ENCODE peak calls at places on chromosomes 7 and 10, in five cellular contexts. One of them, this sample, is unnamed.

GRCh38 chr10:95295031-95295755 is 4.4 kb upstream of the PDLIM1 start:
- DNase-seq in IMR-90: peak
- DNase-seq in endothelial cell of umbilical vein: peak
- DNase-seq in H1: peak
- DNase-seq in NT2/D1: no peak
- DNase-seq in this sample: no peak

GRCh38 chr7:151014950-151015349 is 9.3 kb downstream of the ATG9B start:
- DNase-seq in IMR-90: no peak
- DNase-seq in endothelial cell of umbilical vein: no peak
- DNase-seq in H1: no peak
- DNase-seq in NT2/D1: no peak
- DNase-seq in this sample: no peak

GRCh38 chr10:20058135-20058534 is 241.9 kb downstream of the PLXDC2 start:
- DNase-seq in IMR-90: no peak
- DNase-seq in endothelial cell of umbilical vein: no peak
- DNase-seq in H1: no peak
- DNase-seq in NT2/D1: no peak
- DNase-seq in this sample: no peak

GRCh38 chr7:155558351-155558750 is 12.0 kb upstream of the CNPY1 start:
- DNase-seq in IMR-90: no peak
- DNase-seq in endothelial cell of umbilical vein: no peak
- DNase-seq in H1: no peak
- DNase-seq in NT2/D1: no peak
- DNase-seq in this sample: no peak

GRCh38 chr7:494906-495305 is 24.7 kb downstream of the PDGFA start:
- DNase-seq in IMR-90: no peak
- DNase-seq in endothelial cell of umbilical vein: no peak
- DNase-seq in H1: peak
- DNase-seq in NT2/D1: no peak
- DNase-seq in this sample: no peak

GRCh38 chr10:79360499-79361342 is 13.5 kb downstream of the PPIF start:
- DNase-seq in IMR-90: no peak
- DNase-seq in endothelial cell of umbilical vein: no peak
- DNase-seq in H1: peak
- DNase-seq in NT2/D1: no peak
- DNase-seq in this sample: no peak

GRCh38 chr7:26078437-26079362 is 73.3 kb upstream of the NFE2L3 start:
- DNase-seq in IMR-90: no peak
- DNase-seq in endothelial cell of umbilical vein: peak
- DNase-seq in H1: peak
- DNase-seq in NT2/D1: peak
- DNase-seq in this sample: no peak

GRCh38 chr10:124600051-124600880 is 138.6 kb downstream of the LHPP start:
- DNase-seq in IMR-90: no peak
- DNase-seq in endothelial cell of umbilical vein: no peak
- DNase-seq in H1: no peak
- DNase-seq in NT2/D1: no peak
- DNase-seq in this sample: no peak

GRCh38 chr7:98116656-98117461 is 10.2 kb downstream of the LMTK2 start:
- DNase-seq in IMR-90: peak
- DNase-seq in endothelial cell of umbilical vein: peak
- DNase-seq in H1: no peak
- DNase-seq in NT2/D1: no peak
- DNase-seq in this sample: no peak

GRCh38 chr7:6531492-6532279 is 19.6 kb downstream of the GRID2IP start:
- DNase-seq in IMR-90: no peak
- DNase-seq in endothelial cell of umbilical vein: no peak
- DNase-seq in H1: no peak
- DNase-seq in NT2/D1: no peak
- DNase-seq in this sample: no peak

GRCh38 chr10:88152720-88153119 is 289.3 kb downstream of the PTEN start:
- DNase-seq in IMR-90: peak
- DNase-seq in endothelial cell of umbilical vein: peak
- DNase-seq in H1: no peak
- DNase-seq in NT2/D1: no peak
- DNase-seq in this sample: peak

GRCh38 chr7:20595971-20596370 is 19.5 kb upstream of the ABCB5 start:
- DNase-seq in IMR-90: no peak
- DNase-seq in endothelial cell of umbilical vein: no peak
- DNase-seq in H1: no peak
- DNase-seq in NT2/D1: no peak
- DNase-seq in this sample: no peak

GRCh38 chr7:2016021-2016631 is 216.6 kb downstream of the MAD1L1 start:
- DNase-seq in IMR-90: no peak
- DNase-seq in endothelial cell of umbilical vein: no peak
- DNase-seq in H1: peak
- DNase-seq in NT2/D1: no peak
- DNase-seq in this sample: no peak

GRCh38 chr10:97321032-97321806 is 2.1 kb downstream of the FRAT1 start:
- DNase-seq in IMR-90: no peak
- DNase-seq in endothelial cell of umbilical vein: peak
- DNase-seq in H1: peak
- DNase-seq in NT2/D1: no peak
- DNase-seq in this sample: no peak

GRCh38 chr7:40015790-40016296 is 65.8 kb downstream of the CDK13 start:
- DNase-seq in IMR-90: peak
- DNase-seq in endothelial cell of umbilical vein: peak
- DNase-seq in H1: no peak
- DNase-seq in NT2/D1: no peak
- DNase-seq in this sample: no peak

GRCh38 chr10:43187213-43187612 is 49.0 kb downstream of the CSGALNACT2 start:
- DNase-seq in IMR-90: no peak
- DNase-seq in endothelial cell of umbilical vein: no peak
- DNase-seq in H1: no peak
- DNase-seq in NT2/D1: no peak
- DNase-seq in this sample: no peak

GRCh38 chr7:55484834-55485233 is 87.5 kb downstream of the VOPP1 start:
- DNase-seq in IMR-90: no peak
- DNase-seq in endothelial cell of umbilical vein: no peak
- DNase-seq in H1: no peak
- DNase-seq in NT2/D1: no peak
- DNase-seq in this sample: no peak

GRCh38 chr10:8049874-8050560 is 4.5 kb upstream of the GATA3 start:
- DNase-seq in IMR-90: no peak
- DNase-seq in endothelial cell of umbilical vein: peak
- DNase-seq in H1: peak
- DNase-seq in NT2/D1: no peak
- DNase-seq in this sample: no peak

GRCh38 chr7:7136423-7136822 is 45.9 kb upstream of the C1GALT1 start:
- DNase-seq in IMR-90: no peak
- DNase-seq in endothelial cell of umbilical vein: peak
- DNase-seq in H1: no peak
- DNase-seq in NT2/D1: no peak
- DNase-seq in this sample: no peak

GRCh38 chr7:134515569-134516468 is 11.5 kb upstream of the AKR1B10 start:
- DNase-seq in IMR-90: peak
- DNase-seq in endothelial cell of umbilical vein: peak
- DNase-seq in H1: peak
- DNase-seq in NT2/D1: no peak
- DNase-seq in this sample: peak

GRCh38 chr10:100345570-100346330 is 1.3 kb upstream of the SCD start:
- DNase-seq in IMR-90: peak
- DNase-seq in endothelial cell of umbilical vein: no peak
- DNase-seq in H1: no peak
- DNase-seq in NT2/D1: no peak
- DNase-seq in this sample: no peak

GRCh38 chr10:62755662-62756653 is 48.6 kb upstream of the ADO start:
- DNase-seq in IMR-90: no peak
- DNase-seq in endothelial cell of umbilical vein: no peak
- DNase-seq in H1: no peak
- DNase-seq in NT2/D1: no peak
- DNase-seq in this sample: no peak

GRCh38 chr7:127803626-127804025 is 151.6 kb downstream of the SND1 start:
- DNase-seq in IMR-90: peak
- DNase-seq in endothelial cell of umbilical vein: no peak
- DNase-seq in H1: no peak
- DNase-seq in NT2/D1: no peak
- DNase-seq in this sample: peak

GRCh38 chr10:70672993-70673928 is 955 bp downstream of the ADAMTS14 start:
- DNase-seq in IMR-90: peak
- DNase-seq in endothelial cell of umbilical vein: no peak
- DNase-seq in H1: no peak
- DNase-seq in NT2/D1: no peak
- DNase-seq in this sample: no peak

GRCh38 chr10:27223964-27224363 is 16.6 kb downstream of the ACBD5 start:
- DNase-seq in IMR-90: peak
- DNase-seq in endothelial cell of umbilical vein: peak
- DNase-seq in H1: no peak
- DNase-seq in NT2/D1: no peak
- DNase-seq in this sample: no peak

GRCh38 chr10:47452495-47453434 is 31.1 kb downstream of the ANXA8 start:
- DNase-seq in IMR-90: no peak
- DNase-seq in endothelial cell of umbilical vein: no peak
- DNase-seq in H1: no peak
- DNase-seq in NT2/D1: no peak
- DNase-seq in this sample: no peak

GRCh38 chr7:100476903-100477870 is 1.8 kb downstream of the TSC22D4 start:
- DNase-seq in IMR-90: no peak
- DNase-seq in endothelial cell of umbilical vein: peak
- DNase-seq in H1: peak
- DNase-seq in NT2/D1: no peak
- DNase-seq in this sample: no peak

GRCh38 chr7:36937754-36938551 is 213.7 kb upstream of the AOAH start:
- DNase-seq in IMR-90: no peak
- DNase-seq in endothelial cell of umbilical vein: no peak
- DNase-seq in H1: no peak
- DNase-seq in NT2/D1: no peak
- DNase-seq in this sample: no peak

GRCh38 chr10:126376956-126377355 is 11.3 kb downstream of the ADAM12 start:
- DNase-seq in IMR-90: peak
- DNase-seq in endothelial cell of umbilical vein: no peak
- DNase-seq in H1: no peak
- DNase-seq in NT2/D1: no peak
- DNase-seq in this sample: peak

GRCh38 chr7:41437257-41438196 is 265.4 kb downstream of the INHBA start:
- DNase-seq in IMR-90: no peak
- DNase-seq in endothelial cell of umbilical vein: no peak
- DNase-seq in H1: no peak
- DNase-seq in NT2/D1: no peak
- DNase-seq in this sample: peak

GRCh38 chr7:5423844-5424688 is 432 bp upstream of the TNRC18 start:
- DNase-seq in IMR-90: peak
- DNase-seq in endothelial cell of umbilical vein: peak
- DNase-seq in H1: peak
- DNase-seq in NT2/D1: peak
- DNase-seq in this sample: peak

DNA sequence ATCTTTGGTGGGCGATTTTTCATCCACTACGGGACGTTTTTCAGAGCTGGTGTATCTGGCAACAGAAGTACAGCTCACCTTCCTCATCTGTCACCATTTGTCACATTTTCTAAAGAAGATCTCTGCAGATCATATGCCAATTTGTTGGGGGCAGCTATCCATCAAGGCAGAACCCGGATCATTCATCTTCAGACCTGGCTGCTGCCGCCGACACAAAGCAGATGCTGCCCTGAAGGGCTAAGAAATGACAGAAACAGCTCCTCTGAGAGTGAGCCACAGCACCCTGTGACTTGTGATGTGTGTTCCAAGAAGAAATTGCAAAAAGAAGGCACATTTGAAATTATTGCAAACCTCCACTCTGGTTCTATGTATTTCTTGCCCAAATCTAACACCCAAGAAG is 290.9 kb downstream of the GFRA1 start:
- DNase-seq in IMR-90: no peak
- DNase-seq in endothelial cell of umbilical vein: no peak
- DNase-seq in H1: no peak
- DNase-seq in NT2/D1: no peak
- DNase-seq in this sample: no peak
- H3K9ac ChIP-seq in IMR-90: no peak
- H3K9ac ChIP-seq in endothelial cell of umbilical vein: no peak
- H3K9ac ChIP-seq in H1: no peak
- H3K9ac ChIP-seq in NT2/D1: no peak
- H3K9ac ChIP-seq in this sample: no peak

DNA sequence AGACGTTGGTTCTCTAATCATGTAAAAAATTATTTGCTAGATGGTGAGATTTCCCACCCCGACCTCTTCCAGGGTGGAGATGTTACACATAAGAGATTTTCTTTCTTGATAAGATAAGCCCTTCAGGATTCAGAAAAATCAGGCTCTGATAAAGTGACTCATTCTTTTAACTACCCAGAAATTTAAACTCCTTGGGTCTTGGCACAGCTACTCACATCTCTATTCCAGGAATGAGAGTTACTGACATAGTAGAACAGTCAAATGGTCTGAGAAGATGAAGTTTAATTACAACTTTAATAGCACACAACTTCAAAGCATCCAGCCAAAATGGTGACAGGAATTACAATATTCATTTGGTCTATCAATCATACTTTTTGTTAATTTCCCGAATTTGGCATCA is 566.0 kb upstream of the ANKRD30A start:
- DNase-seq in IMR-90: peak
- DNase-seq in endothelial cell of umbilical vein: no peak
- DNase-seq in H1: no peak
- DNase-seq in NT2/D1: no peak
- DNase-seq in this sample: no peak
- H3K9ac ChIP-seq in IMR-90: no peak
- H3K9ac ChIP-seq in endothelial cell of umbilical vein: no peak
- H3K9ac ChIP-seq in H1: no peak
- H3K9ac ChIP-seq in NT2/D1: no peak
- H3K9ac ChIP-seq in this sample: no peak

GRCh38 chr7:49717547-49717946 is 55.9 kb upstream of the VWC2 start:
- DNase-seq in IMR-90: no peak
- DNase-seq in endothelial cell of umbilical vein: no peak
- DNase-seq in H1: no peak
- DNase-seq in NT2/D1: no peak
- DNase-seq in this sample: no peak

GRCh38 chr7:49724071-49724470 is 49.4 kb upstream of the VWC2 start:
- DNase-seq in IMR-90: no peak
- DNase-seq in endothelial cell of umbilical vein: no peak
- DNase-seq in H1: no peak
- DNase-seq in NT2/D1: no peak
- DNase-seq in this sample: no peak

GRCh38 chr7:49718755-49719154 is 54.7 kb upstream of the VWC2 start:
- DNase-seq in IMR-90: no peak
- DNase-seq in endothelial cell of umbilical vein: no peak
- DNase-seq in H1: no peak
- DNase-seq in NT2/D1: no peak
- DNase-seq in this sample: no peak

DNA sequence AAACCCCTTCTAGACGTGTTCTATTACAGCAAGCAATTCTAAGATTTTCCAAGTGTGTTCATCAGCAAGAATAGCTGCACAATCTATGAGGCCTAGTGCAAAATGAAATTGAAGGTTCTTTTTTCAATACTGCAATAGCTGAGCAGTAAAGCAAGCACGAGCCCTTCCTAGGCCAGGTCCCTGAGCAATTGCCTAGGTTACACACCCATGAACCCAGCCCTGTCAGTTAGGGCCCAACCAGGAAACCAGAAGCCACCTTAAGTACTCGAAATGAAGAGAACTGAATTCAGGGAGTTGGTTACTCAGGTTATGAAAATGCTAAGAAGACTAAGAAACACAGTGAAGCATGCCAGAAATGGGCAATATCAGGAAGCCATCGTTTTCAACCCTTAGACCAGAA is 52.0 kb upstream of the VWC2 start:
- DNase-seq in IMR-90: no peak
- DNase-seq in endothelial cell of umbilical vein: no peak
- DNase-seq in H1: no peak
- DNase-seq in NT2/D1: no peak
- DNase-seq in this sample: no peak
- H3K9ac ChIP-seq in IMR-90: no peak
- H3K9ac ChIP-seq in endothelial cell of umbilical vein: no peak
- H3K9ac ChIP-seq in H1: no peak
- H3K9ac ChIP-seq in NT2/D1: no peak
- H3K9ac ChIP-seq in this sample: no peak

GRCh38 chr10:118669020-118669766 is 73.7 kb upstream of the PRLHR start:
- DNase-seq in IMR-90: peak
- DNase-seq in endothelial cell of umbilical vein: peak
- DNase-seq in H1: no peak
- DNase-seq in NT2/D1: no peak
- DNase-seq in this sample: no peak
- H3K9ac ChIP-seq in IMR-90: no peak
- H3K9ac ChIP-seq in endothelial cell of umbilical vein: no peak
- H3K9ac ChIP-seq in H1: no peak
- H3K9ac ChIP-seq in NT2/D1: no peak
- H3K9ac ChIP-seq in this sample: no peak